ENCODE peak calls at places on chromosomes 5 and 9, in eight cellular contexts. B, P, F, W, L, R, I and H are unnamed samples. For H3K36me3, the result is how much of the 10 kb centered on the place peaks cover.

GRCh38 chr9:128438343-128439109 is 17.3 kb upstream of the ODF2 start:
- DNase-seq in L (peak), R (peak), W (peak), F (peak), B (peak), I (peak), P (peak), H (peak)

GRCh38 chr5:127316013-127316412 is 25.4 kb downstream of the MEGF10 start:
- DNase-seq in L (no peak), B (no peak), P (no peak), F (no peak), I (no peak), W (no peak), R (no peak), H (no peak)

GRCh38 chr5:149429839-149430721 is 51.0 kb upstream of the IL17B start:
- DNase-seq in L (no peak), B (peak), R (peak), F (peak), W (peak), P (no peak), I (peak), H (no peak)

GRCh38 chr5:141040093-141040762 is 10.9 kb upstream of the PCDHB1 start:
- DNase-seq in L (no peak), P (peak), I (no peak), R (peak), F (peak), W (peak), B (peak), H (peak)

GRCh38 chr5:158451203-158451982 is 592.4 kb upstream of the CLINT1 start:
- DNase-seq in F (peak), L (no peak), B (peak), I (peak), P (no peak), W (peak), R (peak), H (peak)

GRCh38 chr9:111301195-111301594 is 28.8 kb downstream of the OR2K2 start:
- DNase-seq in W (no peak), R (no peak), B (no peak), I (no peak), F (no peak), L (no peak), P (peak), H (no peak)

GRCh38 chr5:90111354-90112070 is 298.0 kb downstream of the CETN3 start:
- DNase-seq in B (no peak), L (no peak), P (peak), W (no peak), F (no peak), I (no peak), R (no peak), H (no peak)

GRCh38 chr5:101687630-101688029 is 608.5 kb downstream of the SLCO4C1 start:
- DNase-seq in R (no peak), B (no peak), L (no peak), I (no peak), W (no peak), F (no peak), P (no peak), H (no peak)

GRCh38 chr9:109865521-109865920 is 85.5 kb downstream of the PALM2AKAP2 start:
- DNase-seq in F (no peak), B (no peak), R (no peak), I (no peak), P (no peak), W (no peak), L (no peak), H (no peak)

GRCh38 chr9:129170229-129170628 is 7.8 kb downstream of the IER5L start:
- DNase-seq in W (no peak), I (no peak), B (no peak), L (no peak), R (no peak), P (peak), F (no peak), H (no peak)

GRCh38 chr5:73447234-73448071 is 1.1 kb downstream of the FOXD1 start:
- DNase-seq in F (peak), R (peak), L (no peak), W (peak), I (no peak), B (no peak), P (peak), H (no peak)

GRCh38 chr5:17831279-17831678 is 197.0 kb downstream of the TAF11L14 start:
- DNase-seq in W (no peak), I (no peak), P (no peak), B (no peak), R (no peak), L (no peak), F (no peak), H (no peak)

GRCh38 chr9:14428781-14429230 is 114.9 kb upstream of the NFIB start:
- DNase-seq in W (peak), L (peak), F (peak), B (peak), I (peak), P (peak), R (peak), H (peak)

GRCh38 chr9:93033541-93033940 is 25.0 kb upstream of the SUSD3 start:
- DNase-seq in P (no peak), L (no peak), W (no peak), F (no peak), I (no peak), B (no peak), R (no peak), H (no peak)

GRCh38 chr9:35689601-35690446 is at the start of gene TPM2:
- DNase-seq in L (peak), B (peak), I (peak), F (no peak), P (peak), W (peak), R (peak), H (peak)

GRCh38 chr9:118577121-118577520 is 792.1 kb downstream of the BRINP1 start:
- DNase-seq in L (no peak), F (no peak), I (no peak), B (no peak), W (no peak), R (no peak), P (peak), H (no peak)

GRCh38 chr5:13771011-13771571 is 173.4 kb downstream of the DNAH5 start:
- DNase-seq in R (no peak), P (no peak), L (no peak), B (no peak), F (no peak), W (no peak), I (no peak), H (no peak)

GRCh38 chr9:116230233-116230632 is 76.6 kb downstream of the PAPPA start:
- DNase-seq in R (no peak), P (no peak), B (no peak), L (no peak), I (no peak), W (no peak), F (no peak), H (no peak)

GRCh38 chr5:78549043-78549442 is 99.5 kb downstream of the LHFPL2 start:
- DNase-seq in R (no peak), W (no peak), F (no peak), I (no peak), B (peak), P (no peak), L (no peak), H (no peak)

GRCh38 chr9:107637421-107638420 is 148.2 kb upstream of the KLF4 start:
- DNase-seq in R (peak), L (peak), W (peak), B (peak), I (peak), F (peak), P (peak), H (peak)

GRCh38 chr9:116979461-116979860 is 292.4 kb downstream of the TRIM32 start:
- DNase-seq in I (no peak), W (no peak), L (no peak), F (no peak), P (no peak), R (no peak), B (no peak), H (no peak)

GRCh38 chr5:118070041-118070440 is 918.3 kb downstream of the DTWD2 start:
- DNase-seq in R (no peak), L (no peak), W (no peak), P (no peak), I (no peak), F (peak), B (no peak), H (no peak)

GRCh38 chr9:84990416-84990815 is 320.9 kb downstream of the NTRK2 start:
- DNase-seq in F (no peak), W (no peak), P (no peak), L (no peak), B (no peak), I (no peak), R (no peak), H (no peak)

GRCh38 chr5:142886211-142886610 is 116.0 kb downstream of the ARHGAP26 start:
- DNase-seq in L (no peak), B (no peak), W (no peak), P (no peak), F (no peak), I (no peak), R (no peak), H (no peak)

GRCh38 chr9:72292874-72293607 is 72.0 kb downstream of the ZFAND5 start:
- DNase-seq in I (no peak), P (peak), B (peak), L (peak), R (no peak), F (no peak), W (no peak), H (no peak)

GRCh38 chr9:108953983-108954574 is 19.9 kb downstream of the ABITRAM start:
- DNase-seq in R (no peak), B (no peak), W (no peak), I (no peak), L (no peak), F (no peak), P (peak), H (no peak)

GRCh38 chr9:125235805-125236534 is 5.2 kb downstream of the HSPA5 start:
- DNase-seq in B (no peak), R (no peak), I (no peak), F (no peak), P (no peak), W (no peak), L (no peak), H (no peak)

GRCh38 chr9:125238915-125239446 is 2.2 kb downstream of the HSPA5 start:
- DNase-seq in W (no peak), I (no peak), P (no peak), R (no peak), B (no peak), L (no peak), F (no peak), H (no peak)

GRCh38 chr9:125239631-125240597 is 1.2 kb downstream of the HSPA5 start:
- DNase-seq in P (peak), B (no peak), I (no peak), R (no peak), F (no peak), W (no peak), L (no peak), H (no peak)

GRCh38 chr9:125240649-125240999 is 519 bp downstream of the HSPA5 start:
- DNase-seq in W (peak), B (peak), L (peak), R (peak), F (no peak), P (peak), I (no peak), H (peak)

GRCh38 chr9:125238127-125238914 is 2.8 kb downstream of the HSPA5 start:
- DNase-seq in F (no peak), L (no peak), W (no peak), P (no peak), I (no peak), R (no peak), B (no peak), H (no peak)
- H3K4me3 ChIP-seq in F (no peak), L (peak), W (peak), P (peak), I (no peak), R (no peak), B (peak), H (peak)

GRCh38 chr5:173954671-173955605 is 34.0 kb upstream of the C5orf47 start:
- DNase-seq in L (no peak), W (no peak), I (no peak), F (no peak), R (no peak), P (peak), B (peak), H (peak)

GRCh38 chr5:173946353-173946752 is 42.6 kb upstream of the C5orf47 start:
- DNase-seq in F (no peak), W (no peak), L (no peak), P (no peak), B (no peak), I (no peak), R (no peak), H (no peak)

GRCh38 chr5:173953528-173954090 is 35.4 kb upstream of the C5orf47 start:
- DNase-seq in W (no peak), B (no peak), I (no peak), P (peak), L (no peak), F (no peak), R (no peak), H (no peak)

GRCh38 chr5:173950829-173951228 is 38.1 kb upstream of the C5orf47 start:
- DNase-seq in P (no peak), L (no peak), R (no peak), B (no peak), I (no peak), W (no peak), F (no peak), H (no peak)
- H3K36me3 ChIP-seq in P (half or more), L (half or more), R (under half), B (under half), I (half or more), W (under half), F (half or more), H (under half)

DNA sequence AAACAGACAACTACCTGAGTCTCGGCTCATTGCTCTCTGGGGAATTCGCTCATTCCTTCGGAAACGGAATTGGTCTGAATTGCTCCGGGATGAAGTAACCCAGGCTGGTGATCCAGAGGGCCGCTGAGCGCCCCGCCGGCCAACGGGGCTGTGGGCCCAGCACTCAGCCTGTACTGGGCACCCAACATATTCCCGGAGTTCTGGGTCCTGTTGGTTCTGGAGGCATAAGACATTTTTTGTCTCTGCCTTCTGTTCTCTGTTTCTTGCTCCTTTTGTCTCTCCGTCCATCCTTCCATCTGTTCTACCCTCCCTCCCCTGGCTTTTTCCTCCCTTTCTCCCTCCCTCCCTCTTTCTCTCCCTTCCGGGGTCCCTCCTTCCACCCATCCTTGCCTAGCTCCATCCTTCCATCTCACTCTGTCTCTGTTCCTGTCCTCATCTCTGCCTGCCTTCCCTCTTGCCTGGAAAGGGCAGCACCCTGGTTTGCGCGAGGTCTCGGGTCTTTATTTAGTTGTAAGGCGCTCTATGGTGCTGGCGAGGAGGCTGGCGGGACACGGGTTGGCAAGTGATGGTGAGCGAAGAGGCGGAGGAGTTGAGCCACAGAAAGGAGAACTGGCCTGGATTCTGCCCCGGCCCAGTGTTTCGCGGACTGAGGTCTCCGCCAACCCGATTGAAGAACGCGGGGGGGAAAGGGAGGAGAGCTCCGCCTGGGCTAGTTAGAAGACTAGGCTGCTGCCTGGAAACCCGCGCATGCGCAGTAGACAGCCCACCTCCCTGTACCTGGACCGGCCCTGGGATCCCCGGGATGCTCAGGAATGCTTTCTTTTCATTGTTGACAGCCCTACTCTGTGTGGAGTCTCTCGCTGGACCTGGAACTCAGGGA is 1468.0 kb downstream of the FOXD4L5 start:
- DNase-seq in F (peak), I (peak), B (peak), W (peak), P (peak), R (peak), L (peak), H (peak)
- H3K4me3 ChIP-seq in F (no peak), I (no peak), B (no peak), W (peak), P (peak), R (no peak), L (peak), H (no peak)

GRCh38 chr9:131491001-131491710 is 11.6 kb upstream of the POMT1 start:
- DNase-seq in W (no peak), R (no peak), I (no peak), P (no peak), B (no peak), L (no peak), F (no peak), H (no peak)
- H3K36me3 ChIP-seq in W (under half), R (under half), I (half or more), P (half or more), B (under half), L (half or more), F (half or more), H (under half)

DNA sequence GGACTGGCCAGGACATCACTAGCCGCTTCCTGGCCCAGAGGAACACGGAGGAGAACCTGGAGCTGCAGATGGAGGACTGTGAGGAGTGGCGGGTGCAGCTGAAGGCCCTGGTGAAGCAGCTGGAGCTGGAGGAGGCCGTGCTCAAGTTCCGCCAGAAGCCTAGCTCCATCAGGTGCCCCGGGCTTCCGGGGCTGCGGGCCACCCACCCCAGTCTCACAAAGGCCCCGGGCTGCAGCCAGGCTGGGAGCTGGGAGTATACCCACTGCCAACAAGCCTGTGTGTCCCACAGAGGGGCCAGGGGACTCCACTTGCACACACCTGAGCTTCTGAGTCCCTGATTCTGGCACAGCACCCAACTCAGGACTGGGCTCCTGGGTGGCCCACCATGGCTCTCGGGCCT is 1.7 kb upstream of the RABL6 start:
- DNase-seq in R (no peak), F (no peak), B (no peak), W (no peak), L (no peak), P (no peak), I (no peak), H (no peak)
- H3K4me3 ChIP-seq in R (no peak), F (no peak), B (no peak), W (no peak), L (no peak), P (no peak), I (no peak), H (no peak)